ENCODE peak calls at places on chromosomes 3 and 15, in four cellular contexts. One of them, this sample, is unnamed.

GRCh38 chr15:32884136-32884535 is 166.3 kb downstream of the GREM1 start:
- DNase-seq in RWPE1: no peak
- DNase-seq in lung: no peak
- DNase-seq in mammary epithelial cell: no peak
- DNase-seq in this sample: no peak

GRCh38 chr3:165638066-165638465 is 199.2 kb downstream of the BCHE start:
- DNase-seq in RWPE1: no peak
- DNase-seq in lung: no peak
- DNase-seq in mammary epithelial cell: no peak
- DNase-seq in this sample: no peak

GRCh38 chr3:178384302-178384939 is 151.8 kb upstream of the KCNMB2 start:
- DNase-seq in lung: no peak
- DNase-seq in mammary epithelial cell: no peak
- DNase-seq in RWPE1: no peak
- DNase-seq in this sample: no peak

GRCh38 chr15:73265536-73266153 is 103.1 kb downstream of the HCN4 start:
- DNase-seq in RWPE1: peak
- DNase-seq in lung: no peak
- DNase-seq in mammary epithelial cell: peak
- DNase-seq in this sample: peak

GRCh38 chr3:87320748-87321634 is 44.6 kb upstream of the POU1F1 start:
- DNase-seq in mammary epithelial cell: peak
- DNase-seq in lung: no peak
- DNase-seq in RWPE1: no peak
- DNase-seq in this sample: peak

GRCh38 chr15:62392411-62392810 is 227.3 kb upstream of the C2CD4B start:
- DNase-seq in lung: no peak
- DNase-seq in mammary epithelial cell: no peak
- DNase-seq in RWPE1: no peak
- DNase-seq in this sample: no peak

GRCh38 chr15:50106438-50106837 is 12.6 kb downstream of the ATP8B4 start:
- DNase-seq in lung: no peak
- DNase-seq in RWPE1: no peak
- DNase-seq in mammary epithelial cell: no peak
- DNase-seq in this sample: no peak

GRCh38 chr15:42707873-42708544 is 28.9 kb downstream of the CDAN1 start:
- DNase-seq in RWPE1: no peak
- DNase-seq in lung: no peak
- DNase-seq in mammary epithelial cell: no peak
- DNase-seq in this sample: no peak

GRCh38 chr3:48301814-48302194 is 31.7 kb downstream of the SPINK8 start:
- DNase-seq in lung: peak
- DNase-seq in RWPE1: peak
- DNase-seq in mammary epithelial cell: peak
- DNase-seq in this sample: peak

GRCh38 chr3:22263042-22263441 is 512.0 kb upstream of the ZNF385D start:
- DNase-seq in mammary epithelial cell: peak
- DNase-seq in lung: no peak
- DNase-seq in RWPE1: peak
- DNase-seq in this sample: no peak

GRCh38 chr3:196440041-196440537 is 7.9 kb upstream of the UBXN7 start:
- DNase-seq in lung: no peak
- DNase-seq in mammary epithelial cell: no peak
- DNase-seq in RWPE1: no peak
- DNase-seq in this sample: peak

GRCh38 chr15:64686130-64686735 is 89.2 kb downstream of the RBPMS2 start:
- DNase-seq in lung: no peak
- DNase-seq in RWPE1: peak
- DNase-seq in mammary epithelial cell: peak
- DNase-seq in this sample: peak

GRCh38 chr3:12993022-12993622 is 80.1 kb downstream of the IQSEC1 start:
- DNase-seq in lung: no peak
- DNase-seq in RWPE1: no peak
- DNase-seq in mammary epithelial cell: no peak
- DNase-seq in this sample: no peak
- TF ChIP-seq CTCF in lung: no peak
- TF ChIP-seq CTCF in RWPE1: no peak
- TF ChIP-seq CTCF in mammary epithelial cell: no peak
- TF ChIP-seq CTCF in this sample: no peak

GRCh38 chr3:120039642-120040610 is 54.3 kb downstream of the GSK3B start:
- DNase-seq in RWPE1: no peak
- DNase-seq in mammary epithelial cell: no peak
- DNase-seq in lung: no peak
- DNase-seq in this sample: no peak
- H3K27ac ChIP-seq in RWPE1: no peak
- H3K27ac ChIP-seq in mammary epithelial cell: no peak
- H3K27ac ChIP-seq in lung: no peak
- H3K27ac ChIP-seq in this sample: no peak

GRCh38 chr15:79322945-79323344 is 12.0 kb downstream of the TMED3 start:
- DNase-seq in lung: no peak
- DNase-seq in RWPE1: no peak
- DNase-seq in mammary epithelial cell: no peak
- DNase-seq in this sample: no peak
- TF ChIP-seq CTCF in lung: no peak
- TF ChIP-seq CTCF in RWPE1: no peak
- TF ChIP-seq CTCF in mammary epithelial cell: no peak
- TF ChIP-seq CTCF in this sample: no peak

GRCh38 chr15:99210334-99210733 is 39.0 kb downstream of the TTC23 start:
- DNase-seq in mammary epithelial cell: no peak
- DNase-seq in lung: no peak
- DNase-seq in RWPE1: no peak
- DNase-seq in this sample: no peak
- H3K27ac ChIP-seq in mammary epithelial cell: no peak
- H3K27ac ChIP-seq in lung: no peak
- H3K27ac ChIP-seq in RWPE1: no peak
- H3K27ac ChIP-seq in this sample: no peak

GRCh38 chr3:62586356-62586755 is 213.0 kb upstream of the FEZF2 start:
- DNase-seq in lung: no peak
- DNase-seq in mammary epithelial cell: peak
- DNase-seq in RWPE1: no peak
- DNase-seq in this sample: no peak

GRCh38 chr3:62587579-62588031 is 214.3 kb upstream of the FEZF2 start:
- DNase-seq in lung: no peak
- DNase-seq in RWPE1: peak
- DNase-seq in mammary epithelial cell: peak
- DNase-seq in this sample: no peak

GRCh38 chr3:62587169-62587568 is 213.8 kb upstream of the FEZF2 start:
- DNase-seq in RWPE1: no peak
- DNase-seq in lung: no peak
- DNase-seq in mammary epithelial cell: peak
- DNase-seq in this sample: no peak

GRCh38 chr3:62585861-62586260 is 212.5 kb upstream of the FEZF2 start:
- DNase-seq in lung: no peak
- DNase-seq in RWPE1: no peak
- DNase-seq in mammary epithelial cell: no peak
- DNase-seq in this sample: no peak

DNA sequence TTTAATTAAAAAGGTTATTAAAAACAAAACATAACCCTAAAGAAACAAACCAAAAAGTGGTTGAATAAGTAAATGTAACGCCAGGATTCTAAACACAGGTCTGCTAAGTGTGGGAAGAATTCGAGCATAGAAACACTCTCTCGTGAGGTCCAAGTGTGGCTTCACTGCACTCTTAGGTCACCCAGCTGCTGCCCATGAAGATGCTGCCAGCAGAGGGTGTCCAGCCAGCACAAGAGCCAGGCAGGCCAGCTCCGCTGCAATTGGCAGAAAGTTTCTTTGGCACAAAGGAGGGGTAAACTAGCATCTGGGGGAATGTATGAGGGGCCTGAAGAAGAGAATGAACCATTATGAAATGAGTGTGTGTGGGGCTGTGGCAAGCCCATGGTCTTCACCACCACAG is 215.7 kb upstream of the FEZF2 start:
- DNase-seq in RWPE1: no peak
- DNase-seq in mammary epithelial cell: no peak
- DNase-seq in lung: no peak
- DNase-seq in this sample: no peak
- TF ChIP-seq CTCF in RWPE1: no peak
- TF ChIP-seq CTCF in mammary epithelial cell: peak
- TF ChIP-seq CTCF in lung: no peak
- TF ChIP-seq CTCF in this sample: no peak

GRCh38 chr3:20054549-20054987 is 14.3 kb downstream of the KAT2B start:
- DNase-seq in RWPE1: peak
- DNase-seq in mammary epithelial cell: peak
- DNase-seq in lung: peak
- DNase-seq in this sample: peak
- H3K27ac ChIP-seq in RWPE1: peak
- H3K27ac ChIP-seq in mammary epithelial cell: peak
- H3K27ac ChIP-seq in lung: peak
- H3K27ac ChIP-seq in this sample: no peak

GRCh38 chr15:67832031-67832551 is 6.8 kb downstream of the SKOR1 start:
- DNase-seq in mammary epithelial cell: no peak
- DNase-seq in RWPE1: no peak
- DNase-seq in lung: no peak
- DNase-seq in this sample: no peak
- TF ChIP-seq CTCF in mammary epithelial cell: peak
- TF ChIP-seq CTCF in RWPE1: no peak
- TF ChIP-seq CTCF in lung: no peak
- TF ChIP-seq CTCF in this sample: peak

GRCh38 chr3:78707094-78707493 is 1060.7 kb downstream of the ROBO1 start:
- DNase-seq in lung: no peak
- DNase-seq in mammary epithelial cell: no peak
- DNase-seq in RWPE1: no peak
- DNase-seq in this sample: peak

GRCh38 chr3:78701537-78701936 is 1066.3 kb downstream of the ROBO1 start:
- DNase-seq in mammary epithelial cell: no peak
- DNase-seq in RWPE1: no peak
- DNase-seq in lung: no peak
- DNase-seq in this sample: no peak

GRCh38 chr3:78708565-78709073 is 1059.2 kb downstream of the ROBO1 start:
- DNase-seq in lung: no peak
- DNase-seq in mammary epithelial cell: no peak
- DNase-seq in RWPE1: no peak
- DNase-seq in this sample: no peak

GRCh38 chr3:78707616-78708015 is 1060.2 kb downstream of the ROBO1 start:
- DNase-seq in lung: no peak
- DNase-seq in mammary epithelial cell: no peak
- DNase-seq in RWPE1: no peak
- DNase-seq in this sample: no peak

DNA sequence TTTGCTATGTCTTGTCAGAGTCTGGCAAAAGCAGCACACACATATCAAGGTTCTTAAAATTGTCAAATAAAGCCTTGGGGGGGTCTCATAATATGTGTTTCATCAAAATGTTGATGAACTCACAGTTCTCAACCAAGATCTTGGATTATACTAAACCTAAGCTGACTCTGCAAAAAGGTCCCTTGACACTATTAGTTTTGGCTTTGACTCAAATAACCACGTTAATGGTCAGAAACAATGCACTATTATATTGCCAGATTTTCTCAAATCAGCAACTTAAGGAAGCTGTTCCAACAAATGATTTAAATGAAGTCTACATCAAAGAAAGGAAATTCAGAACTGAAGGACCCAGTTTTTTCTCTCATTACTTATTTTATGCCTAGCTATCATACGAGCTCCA is 1063.9 kb downstream of the ROBO1 start:
- DNase-seq in RWPE1: no peak
- DNase-seq in mammary epithelial cell: peak
- DNase-seq in lung: no peak
- DNase-seq in this sample: no peak
- H3K27ac ChIP-seq in RWPE1: no peak
- H3K27ac ChIP-seq in mammary epithelial cell: no peak
- H3K27ac ChIP-seq in lung: no peak
- H3K27ac ChIP-seq in this sample: no peak